ENCODE peak calls at places on chromosomes 6 and 20, in eight cellular contexts. K is left lung, M is AG04450, U is body of pancreas, D is colonic mucosa, P is aorta, Q is GM23248, H is heart left ventricle. N is an unnamed sample.

GRCh38 chr20:13995841-13996240 is 525 bp downstream of the MACROD2 start:
- DNase-seq in K (peak; percentile 43), M (no peak), U (peak; percentile 68), D (peak; percentile 62), P (peak; percentile 82), Q (peak; percentile 54), H (peak; percentile 60), N (no peak)

GRCh38 chr6:149985506-149985937 is 21.8 kb downstream of the ULBP1 start:
- DNase-seq in K (no peak), M (no peak), U (no peak), D (no peak), P (no peak), Q (peak; percentile 31), H (no peak), N (peak; percentile 52)

GRCh38 chr20:46929902-46930301 is 35.3 kb downstream of the EYA2 start:
- DNase-seq in K (no peak), M (no peak), U (no peak), D (no peak), P (no peak), Q (no peak), H (no peak), N (no peak)

GRCh38 chr20:4006640-4007039 is 8.7 kb downstream of the RNF24 start:
- DNase-seq in K (no peak), M (no peak), U (peak; percentile 82), D (no peak), P (no peak), Q (peak; percentile 44), H (peak; percentile 80), N (peak; percentile 79)

GRCh38 chr6:48069280-48069679 is 41.7 kb downstream of the PTCHD4 start:
- DNase-seq in K (no peak), M (no peak), U (no peak), D (no peak), P (no peak), Q (peak; percentile 25), H (no peak), N (no peak)

GRCh38 chr6:23027281-23027680 is 457.9 kb downstream of the HDGFL1 start:
- DNase-seq in K (no peak), M (no peak), U (no peak), D (no peak), P (no peak), Q (no peak), H (no peak), N (no peak)

GRCh38 chr20:20612251-20612650 is 100.2 kb downstream of the RALGAPA2 start:
- DNase-seq in K (no peak), M (no peak), U (no peak), D (no peak), P (no peak), Q (no peak), H (no peak), N (no peak)

GRCh38 chr20:64038579-64039292 is 2.8 kb downstream of the C20orf204 start:
- DNase-seq in K (peak; percentile 77), M (no peak), U (peak; percentile 75), D (peak; percentile 78), P (peak; percentile 92), Q (peak; percentile 76), H (peak; percentile 92), N (no peak)

GRCh38 chr6:109374493-109374892 is 7.8 kb downstream of the CD164 start:
- DNase-seq in K (no peak), M (no peak), U (no peak), D (no peak), P (no peak), Q (no peak), H (no peak), N (no peak)

GRCh38 chr6:28489366-28490190 is 26.0 kb downstream of the GPX6 start:
- DNase-seq in K (peak; percentile 83), M (peak; percentile 23), U (peak; percentile 9), D (peak; percentile 57), P (no peak), Q (peak; percentile 75), H (no peak), N (no peak)

GRCh38 chr6:119620846-119621570 is 271.4 kb upstream of the MAN1A1 start:
- DNase-seq in K (no peak), M (peak; percentile 66), U (no peak), D (no peak), P (no peak), Q (peak; percentile 89), H (no peak), N (no peak)
- H3K4me3 ChIP-seq in K (no peak overlapping the region), M (no peak overlapping the region), U (no peak overlapping the region), D (no peak overlapping the region), P (no peak overlapping the region), Q (no peak overlapping the region), H (no peak overlapping the region), N (no peak overlapping the region)

GRCh38 chr20:34061695-34062094 is 50.3 kb downstream of the EIF2S2 start:
- DNase-seq in K (no peak), M (no peak), U (no peak), D (no peak), P (no peak), Q (no peak), H (no peak), N (no peak)
- H3K4me3 ChIP-seq in K (no peak overlapping the region), M (no peak overlapping the region), U (no peak overlapping the region), D (no peak overlapping the region), P (no peak overlapping the region), Q (no peak overlapping the region), H (no peak overlapping the region), N (no peak overlapping the region)

GRCh38 chr6:2434911-2435310 is 189.5 kb upstream of the GMDS start:
- DNase-seq in K (no peak), M (no peak), U (no peak), D (no peak), P (no peak), Q (no peak), H (no peak), N (no peak)
- H3K4me3 ChIP-seq in K (no peak overlapping the region), M (no peak overlapping the region), U (no peak overlapping the region), D (no peak overlapping the region), P (no peak overlapping the region), Q (no peak overlapping the region), H (no peak overlapping the region), N (no peak overlapping the region)

DNA sequence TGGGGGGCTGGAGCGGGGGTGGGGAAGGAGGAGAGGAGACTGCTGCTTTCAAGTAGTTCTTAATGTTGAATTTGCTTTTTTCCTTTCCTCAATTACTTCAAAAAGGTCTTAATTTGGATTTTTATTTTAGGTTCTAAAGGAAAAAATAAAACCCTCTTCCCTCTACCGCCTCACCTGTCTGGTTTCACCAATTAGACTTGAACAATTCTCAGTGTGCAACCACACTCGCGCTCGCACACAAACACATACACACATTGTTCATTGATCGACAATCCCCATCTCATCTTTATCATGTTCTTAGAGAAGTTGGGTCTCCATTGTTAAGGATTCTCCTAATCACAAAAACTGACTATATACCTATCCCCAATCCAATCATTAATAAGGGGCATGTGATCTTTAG is 97.3 kb downstream of the HFE start:
- DNase-seq in K (no peak), M (no peak), U (no peak), D (no peak), P (no peak), Q (no peak), H (no peak), N (no peak)
- H3K4me3 ChIP-seq in K (peak overlapping the region; percentile 44), M (no peak overlapping the region), U (no peak overlapping the region), D (no peak overlapping the region), P (no peak overlapping the region), Q (peak overlapping the region; percentile 63), H (peak overlapping the region; percentile 50), N (peak overlapping the region; percentile 69)

GRCh38 chr20:35887393-35888064 is 66.8 kb downstream of the SCAND1 start:
- DNase-seq in K (no peak), M (no peak), U (no peak), D (no peak), P (no peak), Q (no peak), H (no peak), N (no peak)

GRCh38 chr20:35888659-35889058 is 65.6 kb downstream of the SCAND1 start:
- DNase-seq in K (no peak), M (no peak), U (no peak), D (no peak), P (no peak), Q (peak; percentile 41), H (no peak), N (no peak)

GRCh38 chr20:35892871-35893270 is 61.4 kb downstream of the SCAND1 start:
- DNase-seq in K (no peak), M (no peak), U (no peak), D (no peak), P (no peak), Q (no peak), H (no peak), N (no peak)

GRCh38 chr20:35893942-35894341 is 60.4 kb downstream of the SCAND1 start:
- DNase-seq in K (no peak), M (no peak), U (no peak), D (no peak), P (no peak), Q (no peak), H (no peak), N (no peak)

GRCh38 chr20:35891375-35891774 is 62.9 kb downstream of the SCAND1 start:
- DNase-seq in K (no peak), M (peak; percentile 59), U (no peak), D (no peak), P (no peak), Q (peak; percentile 92), H (no peak), N (no peak)
- H3K4me3 ChIP-seq in K (no peak overlapping the region), M (no peak overlapping the region), U (no peak overlapping the region), D (no peak overlapping the region), P (no peak overlapping the region), Q (peak overlapping the region; percentile 9), H (no peak overlapping the region), N (no peak overlapping the region)

DNA sequence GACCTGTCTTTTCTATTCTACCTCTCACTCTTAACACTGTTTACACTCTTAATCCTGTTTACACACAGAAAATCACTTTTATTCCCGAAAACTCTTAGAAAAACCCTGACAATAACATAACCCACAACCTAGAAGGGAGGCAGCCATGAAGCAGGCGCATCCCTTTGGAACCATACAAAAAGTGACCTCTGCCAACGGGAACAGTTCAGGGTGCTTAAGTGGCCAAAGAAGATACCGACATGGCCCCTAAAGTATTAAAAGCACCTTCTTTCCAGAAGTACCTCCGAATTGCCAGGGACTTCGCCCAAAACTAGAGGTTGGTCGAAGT is 490 bp downstream of the MMUT start:
- DNase-seq in K (no peak), M (no peak), U (no peak), D (no peak), P (no peak), Q (peak; percentile 28), H (no peak), N (no peak)
- H3K4me3 ChIP-seq in K (peak overlapping the region; percentile 68), M (peak overlapping the region; percentile 94), U (peak overlapping the region; percentile 57), D (peak overlapping the region; percentile 44), P (peak overlapping the region; percentile 94), Q (peak overlapping the region; percentile 99), H (peak overlapping the region; percentile 71), N (peak overlapping the region; percentile 87)

DNA sequence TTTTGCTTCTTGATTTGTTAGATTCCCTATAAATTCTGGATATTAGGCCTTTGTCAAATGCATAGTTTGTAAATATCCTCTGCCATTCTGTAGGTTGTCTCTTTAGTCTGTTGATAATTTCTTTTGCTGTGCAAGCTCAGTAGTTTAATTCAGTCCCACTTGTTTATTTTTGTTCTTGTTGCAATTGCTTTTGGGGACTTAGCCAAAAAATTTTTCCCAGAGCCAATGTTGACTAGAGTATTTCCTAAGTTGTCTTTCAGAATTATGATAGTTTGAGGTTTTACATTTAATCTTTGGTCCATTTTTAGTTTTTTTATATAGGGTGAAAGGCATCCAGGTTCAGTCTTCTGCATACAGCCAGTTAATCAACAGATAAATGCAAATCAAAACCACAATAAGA is 96.0 kb downstream of the PRKN start:
- DNase-seq in K (no peak), M (no peak), U (no peak), D (no peak), P (no peak), Q (no peak), H (no peak), N (no peak)
- H3K4me3 ChIP-seq in K (no peak overlapping the region), M (no peak overlapping the region), U (no peak overlapping the region), D (no peak overlapping the region), P (no peak overlapping the region), Q (no peak overlapping the region), H (no peak overlapping the region), N (no peak overlapping the region)

GRCh38 chr6:101845172-101845571 is 451.7 kb downstream of the GRIK2 start:
- DNase-seq in K (no peak), M (no peak), U (no peak), D (no peak), P (no peak), Q (no peak), H (no peak), N (no peak)
- H3K4me3 ChIP-seq in K (no peak overlapping the region), M (no peak overlapping the region), U (no peak overlapping the region), D (no peak overlapping the region), P (no peak overlapping the region), Q (no peak overlapping the region), H (no peak overlapping the region), N (no peak overlapping the region)